ENCODE peak calls at places on chromosomes 1 and 21, in eight cellular contexts. E is lower leg skin, J is endothelial cell, Q is sigmoid colon, G is AG09309, O is stomach, U is progenitor cell of endocrine pancreas, Z is PC-3. M is an unnamed sample.

GRCh38 chr21:9737871-9738520 is 783.4 kb upstream of the TPTE start:
- DNase-seq in E (no peak), J (no peak), Q (no peak), G (no peak), O (no peak), U (no peak), Z (peak), M (no peak)

GRCh38 chr1:38270241-38270871 is 223.8 kb upstream of the POU3F1 start:
- DNase-seq in E (no peak), J (no peak), Q (peak), G (no peak), O (no peak), U (no peak), Z (no peak), M (no peak)

GRCh38 chr21:42524341-42525227 is 10.9 kb downstream of the SLC37A1 start:
- DNase-seq in E (peak), J (no peak), Q (peak), G (peak), O (peak), U (peak), Z (peak), M (peak)

GRCh38 chr1:226786550-226786949 is 47.5 kb upstream of the ITPKB start:
- DNase-seq in E (no peak), J (no peak), Q (no peak), G (no peak), O (no peak), U (no peak), Z (no peak), M (peak)

GRCh38 chr21:45888361-45889009 is 93.1 kb upstream of the COL6A1 start:
- DNase-seq in E (no peak), J (no peak), Q (no peak), G (no peak), O (no peak), U (no peak), Z (no peak), M (no peak)

GRCh38 chr1:99441234-99442095 is 177.2 kb downstream of the PLPPR4 start:
- DNase-seq in E (no peak), J (no peak), Q (no peak), G (peak), O (no peak), U (no peak), Z (peak), M (no peak)

GRCh38 chr1:116724765-116725375 is 29.4 kb upstream of the CD2 start:
- DNase-seq in E (no peak), J (peak), Q (no peak), G (peak), O (peak), U (peak), Z (peak), M (peak)

GRCh38 chr1:206744683-206745082 is 25.9 kb upstream of the IL19 start:
- DNase-seq in E (no peak), J (no peak), Q (no peak), G (no peak), O (no peak), U (no peak), Z (no peak), M (peak)

GRCh38 chr1:224644553-224645154 is 28.5 kb downstream of the CNIH3 start:
- DNase-seq in E (peak), J (peak), Q (no peak), G (no peak), O (peak), U (peak), Z (peak), M (peak)

GRCh38 chr1:6419397-6419802 is 319 bp downstream of the HES2 start:
- DNase-seq in E (no peak), J (no peak), Q (no peak), G (no peak), O (no peak), U (no peak), Z (no peak), M (no peak)

GRCh38 chr1:56868761-56869160 is 14.2 kb downstream of the C8A start:
- DNase-seq in E (no peak), J (no peak), Q (no peak), G (peak), O (no peak), U (no peak), Z (no peak), M (no peak)

GRCh38 chr1:235416662-235417049 is 49.4 kb downstream of the TBCE start:
- DNase-seq in E (no peak), J (no peak), Q (no peak), G (no peak), O (no peak), U (no peak), Z (peak), M (no peak)

GRCh38 chr1:225449261-225449660 is 21.4 kb upstream of the LBR start:
- DNase-seq in E (peak), J (no peak), Q (peak), G (no peak), O (peak), U (no peak), Z (peak), M (no peak)

GRCh38 chr1:213751064-213751397 is 236.7 kb upstream of the PROX1 start:
- DNase-seq in E (no peak), J (no peak), Q (no peak), G (no peak), O (no peak), U (no peak), Z (no peak), M (no peak)

GRCh38 chr1:9038881-9039760 is 12.9 kb upstream of the SLC2A7 start:
- DNase-seq in E (no peak), J (no peak), Q (no peak), G (no peak), O (no peak), U (no peak), Z (no peak), M (no peak)

GRCh38 chr1:44672254-44672955 is 1.9 kb downstream of the TMEM53 start:
- DNase-seq in E (peak), J (peak), Q (no peak), G (no peak), O (no peak), U (no peak), Z (peak), M (peak)

GRCh38 chr1:18901147-18901951 is 1.0 kb downstream of the ALDH4A1 start:
- DNase-seq in E (no peak), J (no peak), Q (no peak), G (no peak), O (no peak), U (no peak), Z (no peak), M (no peak)

GRCh38 chr1:21705303-21705980 is 36.3 kb upstream of the RAP1GAP start:
- DNase-seq in E (no peak), J (no peak), Q (no peak), G (no peak), O (no peak), U (no peak), Z (no peak), M (no peak)

GRCh38 chr1:110150330-110151174 is at the start of gene SLC6A17:
- DNase-seq in E (no peak), J (peak), Q (peak), G (no peak), O (no peak), U (peak), Z (no peak), M (peak)

GRCh38 chr1:239056940-239057339 is 329.4 kb upstream of the CHRM3 start:
- DNase-seq in E (no peak), J (peak), Q (no peak), G (no peak), O (peak), U (no peak), Z (no peak), M (no peak)

GRCh38 chr1:111739222-111739983 is at the start of gene INKA2:
- DNase-seq in E (peak), J (peak), Q (peak), G (no peak), O (peak), U (peak), Z (peak), M (peak)
- TF ChIP-seq CTCF in E (no peak), J (no peak), Q (no peak), G (no peak), O (no peak), U (no peak), Z (no peak), M (no peak)

DNA sequence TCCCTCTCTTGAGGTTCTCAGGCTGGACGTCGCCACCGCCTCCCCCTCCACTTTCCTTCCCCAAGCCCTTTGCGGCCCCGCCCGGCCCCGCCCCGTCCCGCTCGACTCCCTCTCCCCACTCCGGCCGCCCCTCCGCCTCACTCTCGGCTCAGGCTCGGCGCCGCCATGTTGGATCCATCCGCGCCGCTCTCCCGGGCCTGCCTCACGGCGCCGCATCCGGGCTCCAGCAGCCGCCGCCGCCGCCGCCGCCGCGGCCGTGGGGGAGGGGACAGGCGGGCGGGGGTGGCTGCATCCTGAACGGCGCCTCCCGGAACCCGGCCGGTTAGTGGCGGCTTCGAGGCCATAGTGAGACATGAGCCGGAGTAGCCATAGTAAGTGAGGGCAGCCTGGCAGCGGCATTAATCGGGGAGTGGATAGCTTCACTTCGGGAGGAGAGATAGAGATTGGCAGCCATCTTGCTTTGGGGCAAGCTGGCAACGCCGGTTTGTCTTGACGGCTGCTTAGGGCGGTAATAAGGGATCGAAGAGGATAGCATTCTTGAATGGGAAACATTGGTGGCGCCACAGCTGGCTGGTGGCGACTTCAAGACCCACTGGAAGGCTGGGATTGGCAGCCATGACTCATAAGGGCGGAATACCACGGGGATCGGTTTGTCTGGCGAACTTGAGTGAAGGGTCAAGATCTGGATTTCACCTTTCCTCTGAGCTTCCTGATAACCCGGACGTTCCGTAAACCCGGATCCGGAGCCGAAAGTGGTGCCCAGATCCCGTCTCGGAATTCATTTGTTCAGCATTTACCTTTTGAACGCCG is at the start of gene DEDD:
- DNase-seq in E (peak), J (peak), Q (peak), G (peak), O (peak), U (peak), Z (peak), M (peak)
- TF ChIP-seq CTCF in E (no peak), J (no peak), Q (no peak), G (peak), O (no peak), U (no peak), Z (peak), M (no peak)

GRCh38 chr1:203835476-203835875 is 25.9 kb upstream of the SNRPE start:
- DNase-seq in E (no peak), J (no peak), Q (no peak), G (no peak), O (no peak), U (no peak), Z (no peak), M (no peak)
- TF ChIP-seq CTCF in E (no peak), J (no peak), Q (no peak), G (no peak), O (no peak), U (no peak), Z (peak), M (no peak)

DNA sequence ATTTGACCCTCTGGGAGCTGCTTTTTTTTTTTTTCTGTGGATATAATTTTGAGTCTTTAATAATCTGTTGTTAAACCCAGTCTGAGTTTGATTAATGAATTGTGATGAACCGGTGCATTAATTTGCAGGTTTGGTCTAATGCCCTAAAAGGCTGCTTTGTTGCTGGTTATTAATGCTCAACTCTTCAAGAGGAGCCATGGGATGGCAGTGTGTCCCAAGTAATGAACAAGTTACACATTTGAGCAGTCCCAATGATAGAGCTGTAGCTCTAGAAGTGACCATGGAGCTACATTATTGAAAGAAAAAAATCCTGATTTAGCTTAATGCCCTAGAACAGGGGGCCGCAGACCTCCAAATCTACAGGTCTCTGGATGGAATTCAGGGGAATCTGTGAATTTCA is 53.1 kb downstream of the RWDD3 start:
- DNase-seq in E (no peak), J (no peak), Q (no peak), G (no peak), O (no peak), U (no peak), Z (peak), M (no peak)
- TF ChIP-seq CTCF in E (no peak), J (no peak), Q (no peak), G (no peak), O (no peak), U (peak), Z (peak), M (no peak)

GRCh38 chr1:4585216-4585615 is 69.2 kb upstream of the AJAP1 start:
- DNase-seq in E (no peak), J (peak), Q (no peak), G (no peak), O (no peak), U (peak), Z (peak), M (peak)
- TF ChIP-seq CTCF in E (no peak), J (peak), Q (no peak), G (no peak), O (peak), U (peak), Z (peak), M (peak)

DNA sequence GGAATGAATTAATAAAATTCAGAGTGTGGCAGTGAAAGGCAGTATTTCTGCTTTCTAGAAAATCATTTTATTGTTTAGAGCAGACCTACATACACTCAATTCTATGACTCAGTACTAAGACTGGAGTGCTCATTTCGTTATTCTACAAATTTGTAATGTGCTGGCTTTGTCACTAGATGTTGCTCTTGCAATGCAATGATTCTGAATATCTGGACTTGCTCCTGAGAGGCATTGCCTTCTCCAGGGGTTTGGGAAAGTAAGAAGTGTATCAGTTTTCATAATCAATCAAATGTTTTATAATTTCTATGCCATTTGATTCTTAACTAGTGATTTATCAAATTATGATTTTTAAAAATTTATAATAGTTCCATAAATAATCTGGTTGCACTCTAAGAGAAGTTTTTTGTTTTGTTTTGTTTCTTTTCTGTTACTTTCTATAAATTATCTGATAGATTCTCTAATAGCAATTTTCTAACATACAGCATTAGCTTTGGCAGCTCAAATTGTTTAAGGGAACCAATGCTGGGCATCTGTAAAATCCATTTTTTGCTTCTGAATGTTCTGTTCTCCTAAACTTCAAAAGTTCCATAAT is 280.5 kb upstream of the SGIP1 start:
- DNase-seq in E (peak), J (peak), Q (no peak), G (no peak), O (no peak), U (no peak), Z (peak), M (peak)
- TF ChIP-seq CTCF in E (no peak), J (peak), Q (peak), G (peak), O (peak), U (peak), Z (peak), M (peak)

DNA sequence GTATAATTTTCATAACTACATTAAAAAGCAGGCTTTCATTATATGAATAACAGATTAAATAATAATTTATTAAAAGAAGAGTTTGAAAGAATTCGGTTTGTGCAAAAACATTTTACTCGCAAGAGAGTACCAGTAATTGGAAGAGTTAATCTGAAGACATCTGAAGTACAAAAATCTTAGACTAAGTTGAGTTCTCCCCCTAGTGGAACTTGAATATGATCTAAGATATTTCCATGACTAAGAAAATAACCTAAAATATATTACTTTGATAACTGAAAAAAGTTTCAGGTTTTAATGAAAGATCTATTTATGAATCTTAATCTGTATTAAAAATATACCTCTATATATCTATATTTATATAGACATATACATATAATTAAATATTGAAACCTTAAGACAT is 112.5 kb upstream of the GFI1 start:
- DNase-seq in E (no peak), J (no peak), Q (no peak), G (peak), O (no peak), U (no peak), Z (peak), M (peak)
- TF ChIP-seq CTCF in E (no peak), J (peak), Q (no peak), G (peak), O (no peak), U (peak), Z (peak), M (peak)

GRCh38 chr1:114956570-114956969 is 73.1 kb upstream of the TSHB start:
- DNase-seq in E (no peak), J (peak), Q (no peak), G (no peak), O (no peak), U (no peak), Z (peak), M (peak)
- TF ChIP-seq CTCF in E (no peak), J (peak), Q (no peak), G (peak), O (no peak), U (peak), Z (peak), M (peak)

M was measured in GM12865.